ENCODE peak calls at places on chromosomes 16 and 17, in seven cellular contexts. J is effector CD4-positive, alpha-beta T cell; A is upper lobe of left lung; C is AG20443; S is A549; F is brain microvascular endothelial cell; P is astrocyte of the spinal cord. R is an unnamed sample.

GRCh38 chr16:70689970-70690905 is 4.4 kb upstream of the MTSS2 start:
- DNase-seq in J (no peak), A (no peak), C (no peak), S (no peak), F (no peak), P (no peak), R (no peak)

GRCh38 chr17:54882371-54882770 is 18.3 kb upstream of the TOM1L1 start:
- DNase-seq in J (no peak), A (no peak), C (no peak), S (no peak), F (no peak), P (no peak), R (no peak)

GRCh38 chr17:67578058-67578457 is 139.7 kb upstream of the NOL11 start:
- DNase-seq in J (no peak), A (no peak), C (no peak), S (no peak), F (no peak), P (no peak), R (no peak)

GRCh38 chr17:57783338-57783742 is 38.2 kb upstream of the CCDC182 start:
- DNase-seq in J (peak), A (peak), C (peak), S (peak), F (peak), P (peak), R (peak)

GRCh38 chr17:39761861-39762496 is 24.2 kb downstream of the GRB7 start:
- DNase-seq in J (no peak), A (no peak), C (no peak), S (no peak), F (no peak), P (no peak), R (no peak)

GRCh38 chr17:57442914-57443571 is 186.7 kb downstream of the MSI2 start:
- DNase-seq in J (peak), A (no peak), C (peak), S (no peak), F (no peak), P (peak), R (no peak)

GRCh38 chr17:82053556-82054263 is 2.0 kb downstream of the GPS1 start:
- DNase-seq in J (no peak), A (no peak), C (no peak), S (no peak), F (no peak), P (no peak), R (no peak)

GRCh38 chr16:8887952-8888560 is 5.9 kb downstream of the LITAFD start:
- DNase-seq in J (no peak), A (no peak), C (peak), S (no peak), F (peak), P (peak), R (no peak)

GRCh38 chr17:67148352-67148751 is 96.6 kb downstream of the HELZ start:
- DNase-seq in J (no peak), A (no peak), C (no peak), S (no peak), F (no peak), P (no peak), R (no peak)

GRCh38 chr17:63911657-63912100 is 621 bp upstream of the CSHL1 start:
- DNase-seq in J (peak), A (no peak), C (peak), S (peak), F (peak), P (no peak), R (peak)

GRCh38 chr17:50538549-50539410 is 6.2 kb downstream of the EPN3 start:
- DNase-seq in J (no peak), A (no peak), C (no peak), S (no peak), F (no peak), P (no peak), R (no peak)

GRCh38 chr17:79951361-79952264 is 84.1 kb downstream of the TBC1D16 start:
- DNase-seq in J (no peak), A (peak), C (peak), S (no peak), F (peak), P (peak), R (peak)

GRCh38 chr16:18832021-18832420 is 30.7 kb upstream of the ARL6IP1 start:
- DNase-seq in J (no peak), A (no peak), C (no peak), S (no peak), F (no peak), P (no peak), R (no peak)

GRCh38 chr16:70738083-70738977 is 52.5 kb upstream of the MTSS2 start:
- DNase-seq in J (no peak), A (peak), C (peak), S (peak), F (peak), P (peak), R (no peak)